ENCODE peak calls at places on chromosomes 4 and X, in five cellular contexts. K is ascending aorta, W is heart right ventricle, G is hepatocyte, I is suprapubic skin. H is an unnamed sample.

GRCh38 chr4:108094131-108094530 is 74.6 kb downstream of the LEF1 start:
- DNase-seq in K (no peak), I (no peak), W (no peak), G (no peak), H (no peak)

GRCh38 chrX:137363559-137363958 is 202.4 kb upstream of the ZIC3 start:
- DNase-seq in W (no peak), I (no peak), G (no peak), K (no peak), H (no peak)

GRCh38 chr4:110907801-110908313 is 285.0 kb upstream of the PITX2 start:
- DNase-seq in K (no peak), G (no peak), I (no peak), W (no peak), H (no peak)

GRCh38 chrX:53631156-53631555 is 55.4 kb downstream of the HUWE1 start:
- DNase-seq in W (no peak), G (no peak), K (no peak), I (no peak), H (no peak)

GRCh38 chrX:136310411-136310810 is 9.6 kb downstream of the ADGRG4 start:
- DNase-seq in W (no peak), G (no peak), K (no peak), I (no peak), H (no peak)

GRCh38 chr4:182688081-182688480 is 229.1 kb downstream of the DCTD start:
- DNase-seq in G (no peak), W (no peak), K (no peak), I (no peak), H (no peak)

GRCh38 chr4:5124876-5125275 is 73.6 kb downstream of the STK32B start:
- DNase-seq in K (no peak), I (no peak), G (no peak), W (no peak), H (no peak)

GRCh38 chr4:87209696-87210095 is 10.7 kb downstream of the KLHL8 start:
- DNase-seq in K (no peak), I (peak), G (no peak), W (peak), H (no peak)

GRCh38 chr4:83536649-83537352 is 893 bp downstream of the GPAT3 start:
- DNase-seq in I (no peak), G (no peak), K (no peak), W (no peak), H (no peak)

GRCh38 chr4:145722561-145722960 is 42.6 kb downstream of the C4orf51 start:
- DNase-seq in W (no peak), I (no peak), G (no peak), K (no peak), H (no peak)

GRCh38 chr4:154622598-154622997 is 10.1 kb upstream of the FGG start:
- DNase-seq in G (peak), K (no peak), W (no peak), I (no peak), H (peak)

GRCh38 chr4:165383757-165384156 is 4.9 kb downstream of the CPE start:
- DNase-seq in I (no peak), G (no peak), K (no peak), W (no peak), H (no peak)

GRCh38 chr4:188728359-188728758 is 589.1 kb downstream of the TRIML1 start:
- DNase-seq in G (no peak), I (no peak), K (no peak), W (no peak), H (no peak)

GRCh38 chrX:16573781-16574180 is 76.2 kb upstream of the S100G start:
- DNase-seq in W (no peak), K (no peak), I (no peak), G (no peak), H (no peak)

GRCh38 chr4:110533940-110534339 is 58.0 kb downstream of the ENPEP start:
- DNase-seq in W (no peak), K (no peak), I (no peak), G (peak), H (peak)

GRCh38 chr4:110085131-110085530 is 113.3 kb downstream of the ELOVL6 start:
- DNase-seq in G (peak), I (no peak), W (peak), K (no peak), H (peak)

GRCh38 chr4:3329887-3330286 is 37.1 kb downstream of the RGS12 start:
- DNase-seq in K (no peak), G (no peak), I (no peak), W (no peak), H (no peak)

GRCh38 chr4:15942283-15942682 is 3.7 kb upstream of the FGFBP1 start:
- DNase-seq in I (no peak), K (no peak), G (no peak), W (no peak), H (no peak)

GRCh38 chrX:21740329-21741274 is 17.3 kb downstream of the SMPX start:
- DNase-seq in K (no peak), G (no peak), W (peak), I (peak), H (no peak)

GRCh38 chr4:166169111-166169510 is 296.1 kb downstream of the TLL1 start:
- DNase-seq in I (no peak), K (no peak), W (no peak), G (peak), H (peak)

GRCh38 chr4:56243107-56243506 is 144.2 kb downstream of the AASDH start:
- DNase-seq in G (no peak), I (no peak), W (no peak), K (no peak), H (no peak)

GRCh38 chr4:183806341-183806740 is 98.8 kb upstream of the STOX2 start:
- DNase-seq in K (no peak), G (no peak), I (no peak), W (no peak), H (no peak)

GRCh38 chrX:95716841-95717240 is 967.8 kb upstream of the DIAPH2 start:
- DNase-seq in W (no peak), K (no peak), I (no peak), G (no peak), H (no peak)

GRCh38 chr4:13548059-13548983 is 4.0 kb upstream of the NKX3-2 start:
- DNase-seq in I (no peak), G (no peak), K (no peak), W (no peak), H (no peak)

GRCh38 chrX:130741584-130741983 is 161.4 kb downstream of the ENOX2 start:
- DNase-seq in G (no peak), I (no peak), K (no peak), W (no peak), H (no peak)

GRCh38 chrX:110691446-110691845 is 104.2 kb downstream of the CHRDL1 start:
- DNase-seq in G (no peak), W (no peak), K (no peak), I (no peak), H (no peak)

GRCh38 chrX:38864165-38864564 is 62.9 kb downstream of the MID1IP1 start:
- DNase-seq in I (no peak), W (no peak), G (no peak), K (no peak), H (peak)

GRCh38 chr4:39062499-39062898 is 467 bp downstream of the KLHL5 start:
- DNase-seq in K (no peak), I (no peak), W (no peak), G (no peak), H (no peak)

GRCh38 chr4:157806176-157806575 is 366.6 kb downstream of the GASK1B start:
- DNase-seq in G (no peak), I (no peak), K (no peak), W (no peak), H (no peak)

GRCh38 chr4:49032440-49033161 is 46.5 kb downstream of the CWH43 start:
- DNase-seq in K (no peak), G (no peak), W (no peak), I (no peak), H (no peak)

GRCh38 chr4:8819421-8820177 is 52.0 kb downstream of the HMX1 start:
- DNase-seq in K (no peak), G (no peak), I (no peak), W (no peak), H (no peak)

GRCh38 chr4:7677086-7677485 is 242.4 kb upstream of the PSAPL1 start:
- DNase-seq in G (no peak), W (no peak), I (no peak), K (no peak), H (no peak)

GRCh38 chr4:168724243-168724642 is 227.4 kb downstream of the PALLD start:
- DNase-seq in G (no peak), K (no peak), I (no peak), W (no peak), H (no peak)

GRCh38 chr4:168720396-168720795 is 223.5 kb downstream of the PALLD start:
- DNase-seq in W (no peak), K (no peak), I (no peak), G (no peak), H (no peak)

GRCh38 chr4:168723020-168723419 is 226.2 kb downstream of the PALLD start:
- DNase-seq in K (no peak), G (no peak), I (no peak), W (peak), H (no peak)

GRCh38 chr4:168723569-168723968 is 226.7 kb downstream of the PALLD start:
- DNase-seq in I (no peak), G (no peak), W (no peak), K (no peak), H (no peak)

GRCh38 chr4:168722391-168722790 is 225.5 kb downstream of the PALLD start:
- DNase-seq in W (no peak), I (no peak), G (no peak), K (no peak), H (no peak)
- H3K27ac ChIP-seq in W (no peak), I (no peak), G (peak), K (peak), H (no peak)

GRCh38 chr4:144318797-144319196 is 178.3 kb upstream of the GYPA start:
- DNase-seq in W (no peak), G (no peak), K (no peak), I (no peak), H (no peak)
- TF ChIP-seq CTCF in W (no peak), G (no peak), K (no peak), I (no peak), H (no peak)

GRCh38 chrX:45322820-45323219 is 122.1 kb upstream of the DIPK2B start:
- DNase-seq in G (no peak), K (no peak), I (no peak), W (no peak), H (peak)
- H3K27ac ChIP-seq in G (no peak), K (no peak), I (no peak), W (no peak), H (no peak)

DNA sequence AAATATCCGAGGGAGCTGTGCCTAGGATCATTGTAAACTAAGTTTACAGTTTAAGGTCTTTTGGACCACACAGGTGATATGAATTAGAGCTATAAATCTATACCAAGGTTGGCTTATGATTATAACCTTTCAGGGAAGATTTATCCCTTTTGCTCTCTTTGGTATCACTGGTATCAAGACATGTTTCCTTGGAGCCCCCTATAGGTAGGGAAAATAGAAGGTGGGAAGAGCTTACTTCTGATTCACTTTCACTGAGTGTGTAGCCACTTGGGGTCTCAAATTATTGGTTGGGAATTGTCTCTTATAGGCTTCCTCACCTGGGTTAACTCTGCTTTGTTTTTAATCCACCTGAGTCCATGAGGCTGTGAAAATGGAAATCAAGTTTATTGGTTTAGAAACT is 262.1 kb upstream of the NR3C2 start:
- DNase-seq in I (no peak), W (no peak), G (no peak), K (no peak), H (no peak)
- TF ChIP-seq CTCF in I (no peak), W (no peak), G (no peak), K (no peak), H (no peak)

GRCh38 chrX:1493877-1494510 is 41.3 kb upstream of the ASMTL start:
- DNase-seq in I (peak), K (no peak), W (no peak), G (no peak), H (no peak)
- H3K27ac ChIP-seq in I (no peak), K (no peak), W (peak), G (no peak), H (no peak)

DNA sequence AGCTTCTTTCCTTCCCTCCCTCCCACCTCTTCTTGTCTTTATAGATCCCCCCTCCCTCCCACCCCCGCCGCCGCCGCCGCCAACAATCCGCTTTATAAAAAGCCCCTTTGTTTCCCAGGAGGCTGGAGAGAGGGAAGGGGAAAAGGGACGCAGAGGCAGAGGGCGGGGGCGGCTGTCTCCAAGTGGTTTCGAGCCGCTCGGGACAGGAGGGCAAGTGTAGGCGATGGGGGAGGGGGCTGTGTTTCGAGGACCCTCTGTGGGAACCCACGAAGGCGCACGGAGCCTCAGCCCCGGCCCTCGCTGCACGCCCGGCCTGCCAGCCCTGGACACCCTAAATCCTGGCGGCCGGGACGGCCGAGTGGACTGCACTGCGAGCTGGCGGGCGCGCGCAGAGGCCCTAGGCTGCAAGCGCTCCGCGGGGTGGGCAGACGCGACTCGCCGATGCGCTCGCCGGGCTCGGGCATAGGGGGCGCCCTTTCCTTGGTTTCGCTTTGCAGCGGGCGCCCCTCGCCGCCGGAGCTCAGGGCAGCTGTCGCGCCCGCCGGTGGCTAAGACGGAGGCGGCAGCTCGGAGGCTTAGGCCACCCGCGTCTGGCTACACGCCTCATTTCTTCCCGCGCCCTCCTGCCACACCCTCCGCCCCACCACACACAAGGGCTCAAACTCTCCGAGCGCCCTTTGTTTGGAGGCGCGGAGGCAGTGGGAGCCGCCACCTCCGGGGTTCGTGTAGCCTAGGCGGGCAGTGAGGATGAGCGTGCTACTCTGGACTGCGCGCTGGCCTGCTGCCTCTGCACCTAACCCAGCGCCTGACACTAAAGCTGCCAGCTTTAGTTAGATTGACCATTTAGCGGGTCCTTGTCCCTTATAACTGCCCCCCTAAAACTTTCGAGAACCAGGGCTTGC is 2.2 kb downstream of the MAMLD1 start:
- DNase-seq in K (no peak), W (peak), G (peak), I (no peak), H (peak)
- TF ChIP-seq CTCF in K (peak), W (peak), G (peak), I (peak), H (peak)

GRCh38 chr4:142858965-142859364 is 12.9 kb upstream of the INPP4B start:
- DNase-seq in G (no peak), K (no peak), W (no peak), I (no peak), H (no peak)
- H3K27ac ChIP-seq in G (no peak), K (no peak), W (no peak), I (no peak), H (no peak)

DNA sequence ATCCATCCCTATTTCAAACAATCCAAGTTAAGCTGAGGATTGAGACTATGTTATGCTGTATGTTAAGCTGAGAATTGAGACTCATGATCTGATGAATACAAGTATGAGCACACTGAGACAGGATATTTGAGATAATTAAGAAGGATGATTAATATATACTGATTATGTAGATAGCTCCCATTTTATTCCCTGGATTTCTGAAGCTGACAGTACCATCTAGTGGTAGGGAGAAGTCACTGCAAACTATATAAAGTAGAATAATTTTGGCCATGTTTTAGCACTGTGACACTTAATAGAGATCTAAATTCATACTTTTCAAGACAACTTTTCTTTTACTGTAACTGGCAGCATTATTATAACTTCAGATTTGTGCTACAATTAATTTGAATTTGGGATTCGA is 63.8 kb upstream of the HPRT1 start:
- DNase-seq in W (no peak), G (no peak), I (no peak), K (no peak), H (peak)
- TF ChIP-seq CTCF in W (peak), G (peak), I (peak), K (peak), H (peak)

H was measured in cardiac muscle cell.